ENCODE peak calls at places on chromosomes 13 and 19, in six cellular contexts. R is neural progenitor cell, F is GM23248, Y is K562, M is PC-3, T is MM.1S. D is an unnamed sample.

GRCh38 chr19:39969681-39970423 is 1.1 kb upstream of the PSMC4 start:
- DNase-seq in R (no peak), F (no peak), Y (peak; percentile 54), M (no peak), T (no peak), D (no peak)

GRCh38 chr13:27595055-27595811 is 25.1 kb downstream of the LNX2 start:
- DNase-seq in R (no peak), F (no peak), Y (peak; percentile 8), M (no peak), T (no peak), D (no peak)

GRCh38 chr13:20716951-20717350 is 13.5 kb downstream of the IL17D start:
- DNase-seq in R (peak; percentile 92), F (no peak), Y (no peak), M (no peak), T (no peak), D (no peak)

GRCh38 chr13:65882810-65883209 is 1347.3 kb downstream of the PCDH9 start:
- DNase-seq in R (no peak), F (no peak), Y (no peak), M (no peak), T (no peak), D (no peak)

GRCh38 chr19:7925171-7925837 is 631 bp downstream of the CTXN1 start:
- DNase-seq in R (peak; percentile 96), F (peak; percentile 89), Y (peak; percentile 93), M (peak; percentile 84), T (peak; percentile 81), D (peak; percentile 71)

GRCh38 chr13:50406831-50407230 is 391.6 kb downstream of the KCNRG start:
- DNase-seq in R (peak; percentile 21), F (no peak), Y (no peak), M (no peak), T (no peak), D (no peak)

GRCh38 chr13:24706886-24707585 is 26.8 kb downstream of the ATP12A start:
- DNase-seq in R (no peak), F (no peak), Y (no peak), M (no peak), T (no peak), D (no peak)

GRCh38 chr13:23268441-23268840 is 87.7 kb downstream of the SGCG start:
- DNase-seq in R (no peak), F (no peak), Y (no peak), M (no peak), T (peak; percentile 7), D (no peak)

GRCh38 chr13:98752111-98752941 is at the start of gene SLC15A1:
- DNase-seq in R (peak; percentile 33), F (peak; percentile 34), Y (no peak), M (no peak), T (no peak), D (no peak)

GRCh38 chr19:58581227-58582141 is 8.3 kb upstream of the MZF1 start:
- DNase-seq in R (peak; percentile 93), F (peak; percentile 96), Y (peak; percentile 97), M (peak; percentile 85), T (no peak), D (peak; percentile 70)

GRCh38 chr19:42596391-42597071 is 1.8 kb upstream of the CEACAM8 start:
- DNase-seq in R (peak; percentile 54), F (peak; percentile 36), Y (peak; percentile 47), M (peak; percentile 24), T (no peak), D (peak; percentile 7)

GRCh38 chr19:50191270-50191669 is 12.2 kb upstream of the MYH14 start:
- DNase-seq in R (no peak), F (no peak), Y (no peak), M (no peak), T (no peak), D (peak; percentile 4)

GRCh38 chr13:89076622-89077021 is 1405.5 kb downstream of the SLITRK5 start:
- DNase-seq in R (no peak), F (no peak), Y (no peak), M (no peak), T (no peak), D (no peak)

GRCh38 chr13:27405521-27406134 is 18.8 kb upstream of the GTF3A start:
- DNase-seq in R (no peak), F (peak; percentile 4), Y (no peak), M (peak; percentile 26), T (no peak), D (no peak)

GRCh38 chr19:1648926-1649541 is 3.4 kb downstream of the TCF3 start:
- DNase-seq in R (no peak), F (peak; percentile 24), Y (no peak), M (no peak), T (peak; percentile 74), D (no peak)

GRCh38 chr19:42540071-42540553 is 11.8 kb upstream of the CEACAM1 start:
- DNase-seq in R (peak; percentile 58), F (peak; percentile 21), Y (no peak), M (no peak), T (no peak), D (peak; percentile 3)

GRCh38 chr13:44165172-44165894 is 208.3 kb upstream of the SERP2 start:
- DNase-seq in R (no peak), F (no peak), Y (no peak), M (no peak), T (no peak), D (no peak)

GRCh38 chr19:40219721-40220276 is 1.6 kb upstream of the TTC9B start:
- DNase-seq in R (no peak), F (peak; percentile 90), Y (peak; percentile 64), M (peak; percentile 76), T (no peak), D (peak; percentile 53)

GRCh38 chr13:46698015-46698414 is 98.9 kb downstream of the ESD start:
- DNase-seq in R (no peak), F (no peak), Y (no peak), M (no peak), T (no peak), D (no peak)
- TF ChIP-seq EZH2 in R (no peak), F (no peak), Y (no peak), M (no peak), T (no peak), D (no peak)

GRCh38 chr19:34232566-34233481 is 21.5 kb upstream of the GARRE1 start:
- DNase-seq in R (no peak), F (peak; percentile 96), Y (peak; percentile 54), M (peak; percentile 86), T (no peak), D (peak; percentile 88)

GRCh38 chr19:34235425-34235940 is 18.9 kb upstream of the GARRE1 start:
- DNase-seq in R (no peak), F (no peak), Y (no peak), M (no peak), T (no peak), D (no peak)

GRCh38 chr19:34237939-34238338 is 16.4 kb upstream of the GARRE1 start:
- DNase-seq in R (no peak), F (no peak), Y (no peak), M (no peak), T (no peak), D (no peak)

GRCh38 chr19:34237283-34237682 is 17.1 kb upstream of the GARRE1 start:
- DNase-seq in R (no peak), F (no peak), Y (no peak), M (no peak), T (no peak), D (no peak)

GRCh38 chr19:34236035-34236793 is 18.1 kb upstream of the GARRE1 start:
- DNase-seq in R (no peak), F (peak; percentile 62), Y (no peak), M (no peak), T (no peak), D (peak; percentile 90)
- H3K27ac ChIP-seq in R (no peak overlapping the region), F (peak overlapping the region; percentile 27), Y (no peak overlapping the region), M (no peak overlapping the region), T (no peak overlapping the region), D (peak overlapping the region; percentile 16)

GRCh38 chr13:110911880-110912279 is 3.0 kb downstream of the ANKRD10 start:
- DNase-seq in R (no peak), F (peak; percentile 53), Y (no peak), M (peak; percentile 71), T (no peak), D (no peak)
- H3K9ac ChIP-seq in R (no peak overlapping the region), F (peak overlapping the region; percentile 94), Y (peak overlapping the region; percentile 88), M (peak overlapping the region; percentile 97), T (peak overlapping the region; percentile 98), D (no peak overlapping the region)

GRCh38 chr19:12984143-12984627 is 11.1 kb upstream of the NFIX start:
- DNase-seq in R (no peak), F (peak; percentile 44), Y (no peak), M (no peak), T (no peak), D (peak; percentile 45)

GRCh38 chr19:12982648-12983047 is 12.6 kb upstream of the NFIX start:
- DNase-seq in R (no peak), F (no peak), Y (no peak), M (no peak), T (no peak), D (no peak)

GRCh38 chr19:12984683-12985048 is 10.6 kb upstream of the NFIX start:
- DNase-seq in R (no peak), F (no peak), Y (peak; percentile 24), M (no peak), T (no peak), D (no peak)

GRCh38 chr19:12983561-12984142 is 11.6 kb upstream of the NFIX start:
- DNase-seq in R (peak; percentile 91), F (peak; percentile 87), Y (peak; percentile 79), M (peak; percentile 89), T (peak; percentile 68), D (peak; percentile 63)

DNA sequence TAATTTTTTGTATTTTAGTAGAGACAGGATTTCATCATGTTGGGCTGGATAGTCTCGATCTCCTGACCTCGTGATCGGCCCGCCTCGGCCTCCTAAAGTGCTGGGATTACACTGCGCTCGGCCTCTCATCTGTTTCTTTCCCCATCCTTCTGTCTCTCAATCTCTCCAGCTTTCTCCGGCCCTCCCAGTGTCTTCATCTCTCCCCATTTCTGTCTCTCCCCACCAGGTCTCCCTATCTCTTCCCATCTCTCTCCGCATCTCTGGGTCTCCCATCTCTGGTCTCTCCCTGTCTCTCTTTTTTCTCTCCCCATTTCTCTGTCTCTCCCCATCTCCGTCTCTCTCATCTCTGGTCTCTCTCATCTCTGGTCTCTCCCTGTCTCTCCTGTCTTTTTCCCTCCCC is 12.2 kb upstream of the NFIX start:
- DNase-seq in R (no peak), F (no peak), Y (no peak), M (no peak), T (no peak), D (no peak)
- TF ChIP-seq EZH2 in R (peak; percentile 9), F (no peak), Y (no peak), M (no peak), T (no peak), D (no peak)

D was measured in fibroblast of lung.